ENCODE peak calls at places on chromosomes 6 and 20, in six cellular contexts. Z is mesothelial cell of epicardium, R is lower lobe of right lung, P is progenitor cell of endocrine pancreas, I is fibroblast of pulmonary artery, B is tibial artery. X is an unnamed sample.

GRCh38 chr6:39931607-39932006 is 2.7 kb downstream of the MOCS1 start:
- DNase-seq in Z (no peak), R (no peak), P (no peak), I (no peak), B (no peak), X (no peak)

GRCh38 chr6:99495466-99495865 is 19.8 kb downstream of the USP45 start:
- DNase-seq in Z (no peak), R (no peak), P (no peak), I (no peak), B (no peak), X (no peak)

GRCh38 chr20:45890077-45890996 is 671 bp downstream of the NEURL2 start:
- DNase-seq in Z (peak), R (peak), P (peak), I (peak), B (peak), X (peak)

GRCh38 chr20:7856756-7857155 is 83.5 kb downstream of the HAO1 start:
- DNase-seq in Z (no peak), R (no peak), P (no peak), I (peak), B (no peak), X (no peak)

GRCh38 chr6:153092082-153093013 is 38.7 kb downstream of the RGS17 start:
- DNase-seq in Z (no peak), R (no peak), P (no peak), I (peak), B (no peak), X (no peak)

GRCh38 chr6:158718431-158719126 is 68.7 kb downstream of the SYTL3 start:
- DNase-seq in Z (no peak), R (no peak), P (peak), I (peak), B (peak), X (no peak)

GRCh38 chr6:148758492-148758891 is 11.7 kb downstream of the UST start:
- DNase-seq in Z (no peak), R (no peak), P (no peak), I (no peak), B (no peak), X (no peak)

GRCh38 chr20:36574278-36575065 is 1.1 kb downstream of the TGIF2 start:
- DNase-seq in Z (peak), R (peak), P (peak), I (peak), B (peak), X (no peak)

GRCh38 chr6:85797993-85798392 is 155.3 kb upstream of the SYNCRIP start:
- DNase-seq in Z (no peak), R (no peak), P (no peak), I (peak), B (no peak), X (no peak)

GRCh38 chr6:25448965-25449538 is 169.9 kb downstream of the CARMIL1 start:
- DNase-seq in Z (no peak), R (no peak), P (no peak), I (no peak), B (no peak), X (no peak)

GRCh38 chr6:27872634-27873028 is 39.6 kb downstream of the OR2B2 start:
- DNase-seq in Z (no peak), R (no peak), P (no peak), I (no peak), B (no peak), X (no peak)

GRCh38 chr20:10090588-10091166 is 55.9 kb downstream of the ANKEF1 start:
- DNase-seq in Z (no peak), R (peak), P (no peak), I (peak), B (no peak), X (no peak)

GRCh38 chr6:125886914-125887313 is 69.7 kb upstream of the HINT3 start:
- DNase-seq in Z (no peak), R (no peak), P (no peak), I (no peak), B (no peak), X (no peak)

GRCh38 chr6:43699564-43700186 is 12.1 kb upstream of the MRPS18A start:
- DNase-seq in Z (no peak), R (no peak), P (no peak), I (peak), B (no peak), X (no peak)

GRCh38 chr6:27617046-27617687 is 144.3 kb upstream of the ZNF184 start:
- DNase-seq in Z (no peak), R (no peak), P (no peak), I (peak), B (no peak), X (no peak)

GRCh38 chr20:63335711-63336110 is 25.4 kb downstream of the CHRNA4 start:
- DNase-seq in Z (no peak), R (no peak), P (no peak), I (no peak), B (no peak), X (no peak)

GRCh38 chr6:63643862-63644261 is 8.3 kb downstream of the PHF3 start:
- DNase-seq in Z (no peak), R (no peak), P (no peak), I (peak), B (no peak), X (no peak)

GRCh38 chr20:48406462-48407235 is 421.1 kb downstream of the PREX1 start:
- DNase-seq in Z (no peak), R (no peak), P (no peak), I (no peak), B (no peak), X (no peak)

GRCh38 chr6:27608916-27609883 is 136.3 kb upstream of the ZNF184 start:
- DNase-seq in Z (no peak), R (no peak), P (no peak), I (peak), B (no peak), X (no peak)

GRCh38 chr6:14517536-14518105 is 400.0 kb downstream of the CD83 start:
- DNase-seq in Z (no peak), R (no peak), P (no peak), I (no peak), B (no peak), X (no peak)

GRCh38 chr6:108518714-108519576 is 41.8 kb upstream of the FOXO3 start:
- DNase-seq in Z (no peak), R (no peak), P (no peak), I (peak), B (no peak), X (no peak)

GRCh38 chr6:11552390-11552789 is 14.8 kb downstream of the TMEM170B start:
- DNase-seq in Z (no peak), R (no peak), P (no peak), I (no peak), B (no peak), X (no peak)

DNA sequence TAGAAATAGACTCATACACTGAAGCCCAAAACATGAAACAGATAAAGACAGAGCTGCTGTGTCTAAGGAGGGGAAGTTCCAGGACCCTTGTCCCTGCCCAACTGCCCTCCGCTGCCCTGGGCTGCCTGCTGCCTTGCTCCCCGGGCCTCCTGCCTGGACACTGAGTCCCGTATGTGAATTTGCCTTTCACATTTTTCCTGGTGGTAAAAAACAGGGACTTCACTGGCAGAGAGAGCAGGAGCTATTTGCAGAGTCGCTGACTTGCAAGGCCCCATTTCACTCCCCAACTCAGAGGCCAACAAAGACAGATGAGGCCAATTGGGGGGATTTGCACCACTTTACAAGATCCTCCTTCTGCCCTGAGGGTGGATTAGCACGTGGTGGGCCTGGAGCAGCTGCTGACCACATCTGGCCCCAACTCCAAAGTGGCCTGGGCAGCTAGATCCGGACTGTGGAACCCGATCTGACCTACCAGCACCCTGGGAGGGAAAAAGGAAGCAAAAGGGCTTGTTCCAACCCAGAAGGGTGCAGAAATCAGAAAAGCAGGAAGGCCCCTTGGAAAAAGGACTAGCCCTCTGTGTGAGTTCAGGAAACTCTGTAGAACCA is 61.4 kb downstream of the NOL4L start:
- DNase-seq in Z (no peak), R (peak), P (no peak), I (no peak), B (no peak), X (no peak)
- TF ChIP-seq CTCF in Z (no peak), R (no peak), P (no peak), I (no peak), B (no peak), X (no peak)

DNA sequence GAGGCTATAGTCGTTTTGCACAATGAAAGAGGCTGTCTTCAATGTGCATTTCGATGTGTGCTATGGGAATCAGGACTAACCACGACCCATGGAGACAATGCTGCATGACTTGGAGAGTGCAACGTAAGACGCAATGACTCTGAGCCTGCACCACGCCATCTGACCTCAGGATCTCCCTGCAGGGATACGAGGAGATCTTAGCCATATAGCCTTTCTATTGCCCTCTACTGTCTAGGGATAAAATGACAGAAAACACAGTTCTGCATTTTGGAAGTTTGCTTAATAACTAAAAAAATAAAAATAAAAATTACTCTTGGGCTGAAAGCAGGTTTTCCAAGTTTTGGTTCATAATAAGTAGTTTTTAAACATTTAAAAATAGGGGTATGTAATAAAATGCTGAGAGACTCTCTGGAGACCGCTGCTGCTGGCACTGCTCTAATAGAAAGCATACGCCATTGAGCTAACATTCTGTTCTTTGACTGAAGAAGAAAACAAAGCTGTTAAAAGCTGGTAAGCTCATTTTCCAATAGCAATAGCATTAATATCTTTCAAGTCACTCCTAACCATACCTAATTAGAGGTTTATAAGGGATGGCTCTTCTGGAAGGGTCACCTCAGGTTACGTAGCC is 87.2 kb downstream of the PDE7B start:
- DNase-seq in Z (no peak), R (no peak), P (no peak), I (peak), B (peak), X (no peak)
- TF ChIP-seq CTCF in Z (no peak), R (peak), P (peak), I (peak), B (peak), X (peak)

DNA sequence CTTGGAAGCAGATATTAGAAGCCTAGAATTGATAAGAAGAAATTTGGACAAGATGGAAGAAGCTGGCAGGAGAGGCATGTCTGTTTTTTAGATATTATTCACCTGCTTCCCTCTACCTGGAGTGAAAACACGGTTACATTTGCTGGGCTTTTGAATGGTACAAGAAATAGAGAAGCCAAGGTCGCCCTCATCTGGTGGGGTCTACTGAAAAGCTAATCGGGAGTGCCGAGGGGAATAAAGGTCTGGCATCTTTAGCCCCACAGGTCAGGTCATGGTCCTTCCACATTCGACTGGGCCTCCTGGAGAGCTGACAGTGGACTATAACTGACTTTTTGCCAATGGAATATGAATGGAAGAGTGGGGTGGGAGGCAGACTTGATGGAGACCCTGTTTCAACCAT is 4.6 kb upstream of the C2 start:
- DNase-seq in Z (no peak), R (no peak), P (no peak), I (peak), B (no peak), X (no peak)
- TF ChIP-seq CTCF in Z (no peak), R (peak), P (peak), I (peak), B (no peak), X (peak)

GRCh38 chr6:10347561-10348327 is 67.1 kb downstream of the TFAP2A start:
- DNase-seq in Z (no peak), R (no peak), P (no peak), I (no peak), B (no peak), X (no peak)

GRCh38 chr6:10341605-10342004 is 73.3 kb downstream of the TFAP2A start:
- DNase-seq in Z (no peak), R (no peak), P (no peak), I (no peak), B (no peak), X (no peak)

GRCh38 chr6:10338151-10338550 is 76.7 kb downstream of the TFAP2A start:
- DNase-seq in Z (no peak), R (no peak), P (no peak), I (no peak), B (no peak), X (no peak)

DNA sequence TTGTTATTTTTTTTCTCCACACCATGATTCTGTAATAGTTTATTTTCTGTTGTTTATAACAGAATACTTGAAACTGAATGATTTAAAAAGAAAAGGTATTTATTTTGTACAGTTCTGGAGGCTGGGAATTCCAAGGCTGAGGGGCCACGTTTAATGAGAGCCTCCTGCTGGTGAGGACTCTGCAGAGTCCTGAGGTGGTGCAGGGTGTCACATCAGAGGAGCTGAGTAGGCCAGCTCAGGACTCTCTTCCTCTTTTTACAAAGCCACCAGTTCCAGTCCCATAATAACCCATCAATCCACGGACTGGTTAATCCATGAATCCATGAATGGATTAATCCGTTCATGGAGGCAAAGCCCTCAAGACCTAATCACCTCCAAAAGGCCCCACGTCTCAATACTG is 71.6 kb downstream of the TFAP2A start:
- DNase-seq in Z (no peak), R (no peak), P (no peak), I (no peak), B (no peak), X (no peak)
- TF ChIP-seq CTCF in Z (no peak), R (no peak), P (no peak), I (no peak), B (no peak), X (no peak)

DNA sequence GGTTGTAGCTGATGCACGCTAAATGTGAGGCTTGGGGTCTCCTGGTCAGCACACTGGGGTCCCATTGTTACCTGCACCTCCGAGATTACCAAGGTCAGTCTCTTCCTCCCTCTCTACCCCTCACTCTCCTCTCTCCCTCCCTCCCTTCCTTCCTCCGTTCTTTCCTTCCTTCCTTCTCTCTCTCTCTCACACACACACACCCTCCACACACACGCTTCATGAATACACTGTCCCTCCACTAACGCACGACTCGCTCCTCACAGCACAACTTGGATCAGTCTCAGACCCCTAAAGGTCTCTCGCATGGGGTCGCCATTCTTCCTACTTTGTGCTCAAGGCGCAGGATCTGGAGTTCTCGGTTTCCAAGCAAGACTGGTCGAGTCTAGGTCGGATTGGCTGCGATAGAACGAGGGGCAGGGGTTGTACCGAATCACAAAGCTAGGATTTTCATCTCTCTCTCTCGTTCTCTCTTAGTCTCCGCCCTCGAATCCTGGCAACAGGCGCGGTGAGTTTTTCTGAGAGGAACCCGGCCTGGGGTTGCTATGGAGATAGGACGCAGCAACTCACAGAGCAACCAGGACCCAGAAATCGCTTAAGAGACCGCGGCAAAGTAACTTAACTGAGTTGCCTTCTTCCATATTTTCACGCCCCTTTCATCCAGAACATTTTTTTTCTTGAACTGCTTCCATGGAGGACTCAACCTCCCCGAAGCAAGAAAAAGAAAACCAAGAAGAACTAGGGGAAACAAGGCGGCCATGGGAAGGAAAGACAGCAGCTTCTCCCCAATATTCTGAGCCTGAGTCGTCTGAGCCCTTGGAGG is at the start of gene RSPH4A:
- DNase-seq in Z (peak), R (peak), P (peak), I (peak), B (peak), X (peak)
- TF ChIP-seq CTCF in Z (no peak), R (no peak), P (no peak), I (peak), B (no peak), X (peak)

X was measured in D721Med.